ENCODE peak calls at places on chromosomes 16 and 17, in seven cellular contexts. I is lower lobe of right lung, Z is right atrium auricular region, X is PC-3, W is pancreas, M is thoracic aorta, T is neuronal stem cell. N is an unnamed sample.
A peak's percentile ranks its signal among the peaks of the same experiment; 100 is the strongest.

GRCh38 chr17:80082403-80083135 is 18.8 kb upstream of the GAA start:
- DNase-seq in I (no peak), Z (peak; percentile 74), X (peak; percentile 91), T (peak; percentile 73), W (peak; percentile 76), M (no peak), N (peak; percentile 50)

GRCh38 chr17:30164531-30164930 is 47.9 kb downstream of the NSRP1 start:
- DNase-seq in Z (no peak), X (no peak), I (no peak), M (no peak), W (no peak), T (no peak), N (no peak)

GRCh38 chr17:30443721-30444120 is 33.5 kb upstream of the GOSR1 start:
- DNase-seq in X (no peak), M (no peak), W (no peak), I (no peak), T (no peak), Z (no peak), N (no peak)

GRCh38 chr16:68563631-68564366 is 24.7 kb downstream of the ZFP90 start:
- DNase-seq in T (no peak), X (no peak), Z (no peak), W (no peak), I (no peak), M (no peak), N (no peak)

GRCh38 chr17:57810740-57811632 is 38.9 kb downstream of the MRPS23 start:
- DNase-seq in W (peak; percentile 22), Z (no peak), X (no peak), I (no peak), T (no peak), M (no peak), N (peak; percentile 11)

GRCh38 chr16:68309798-68310197 is 948 bp downstream of the SLC7A6OS start:
- DNase-seq in W (no peak), Z (no peak), X (no peak), T (no peak), M (no peak), I (no peak), N (no peak)

GRCh38 chr16:68031951-68032350 is 8.9 kb downstream of the DUS2 start:
- DNase-seq in Z (no peak), M (no peak), T (no peak), W (no peak), I (no peak), X (peak; percentile 36), N (peak; percentile 11)

GRCh38 chr17:48037036-48037881 is at the start of gene COPZ2:
- DNase-seq in T (no peak), M (peak; percentile 32), Z (peak; percentile 78), I (peak; percentile 81), X (no peak), W (peak; percentile 68), N (no peak)

GRCh38 chr17:3658784-3659449 is 9.5 kb downstream of the TAX1BP3 start:
- DNase-seq in T (no peak), W (no peak), I (no peak), X (no peak), M (no peak), Z (no peak), N (no peak)

GRCh38 chr16:9363520-9363919 is 272.1 kb downstream of the HAPSTR1 start:
- DNase-seq in I (no peak), Z (peak; percentile 13), W (no peak), X (no peak), T (no peak), M (no peak), N (no peak)

GRCh38 chr16:9360075-9360474 is 268.6 kb downstream of the HAPSTR1 start:
- DNase-seq in M (no peak), W (peak; percentile 37), X (no peak), Z (no peak), T (no peak), I (no peak), N (no peak)

GRCh38 chr16:9366048-9366969 is 274.9 kb downstream of the HAPSTR1 start:
- DNase-seq in I (no peak), Z (peak; percentile 47), T (no peak), W (peak; percentile 31), M (no peak), X (no peak), N (no peak)

GRCh38 chr16:9362050-9362449 is 270.6 kb downstream of the HAPSTR1 start:
- DNase-seq in T (no peak), W (no peak), I (no peak), X (no peak), M (no peak), Z (peak; percentile 43), N (no peak)

GRCh38 chr16:9364721-9365693 is 273.6 kb downstream of the HAPSTR1 start:
- DNase-seq in T (no peak), Z (peak; percentile 87), I (peak; percentile 51), X (no peak), W (peak; percentile 94), M (peak; percentile 54), N (no peak)
- H3K27ac ChIP-seq in T (no peak overlapping the region), Z (peak overlapping the region; percentile 73), I (no peak overlapping the region), X (no peak overlapping the region), W (peak overlapping the region; percentile 83), M (peak overlapping the region; percentile 57), N (no peak overlapping the region)

GRCh38 chr17:45936610-45937009 is 42.3 kb downstream of the MAPT start:
- DNase-seq in W (no peak), I (no peak), T (no peak), Z (no peak), M (no peak), X (no peak), N (no peak)

GRCh38 chr17:45935197-45935709 is 40.9 kb downstream of the MAPT start:
- DNase-seq in W (no peak), X (no peak), M (no peak), T (no peak), Z (no peak), I (no peak), N (no peak)

GRCh38 chr17:45935710-45936509 is 41.6 kb downstream of the MAPT start:
- DNase-seq in Z (no peak), X (no peak), W (no peak), T (no peak), M (no peak), I (no peak), N (no peak)

GRCh38 chr17:45931677-45932076 is 37.3 kb downstream of the MAPT start:
- DNase-seq in M (no peak), X (no peak), W (no peak), Z (no peak), I (no peak), T (no peak), N (no peak)

DNA sequence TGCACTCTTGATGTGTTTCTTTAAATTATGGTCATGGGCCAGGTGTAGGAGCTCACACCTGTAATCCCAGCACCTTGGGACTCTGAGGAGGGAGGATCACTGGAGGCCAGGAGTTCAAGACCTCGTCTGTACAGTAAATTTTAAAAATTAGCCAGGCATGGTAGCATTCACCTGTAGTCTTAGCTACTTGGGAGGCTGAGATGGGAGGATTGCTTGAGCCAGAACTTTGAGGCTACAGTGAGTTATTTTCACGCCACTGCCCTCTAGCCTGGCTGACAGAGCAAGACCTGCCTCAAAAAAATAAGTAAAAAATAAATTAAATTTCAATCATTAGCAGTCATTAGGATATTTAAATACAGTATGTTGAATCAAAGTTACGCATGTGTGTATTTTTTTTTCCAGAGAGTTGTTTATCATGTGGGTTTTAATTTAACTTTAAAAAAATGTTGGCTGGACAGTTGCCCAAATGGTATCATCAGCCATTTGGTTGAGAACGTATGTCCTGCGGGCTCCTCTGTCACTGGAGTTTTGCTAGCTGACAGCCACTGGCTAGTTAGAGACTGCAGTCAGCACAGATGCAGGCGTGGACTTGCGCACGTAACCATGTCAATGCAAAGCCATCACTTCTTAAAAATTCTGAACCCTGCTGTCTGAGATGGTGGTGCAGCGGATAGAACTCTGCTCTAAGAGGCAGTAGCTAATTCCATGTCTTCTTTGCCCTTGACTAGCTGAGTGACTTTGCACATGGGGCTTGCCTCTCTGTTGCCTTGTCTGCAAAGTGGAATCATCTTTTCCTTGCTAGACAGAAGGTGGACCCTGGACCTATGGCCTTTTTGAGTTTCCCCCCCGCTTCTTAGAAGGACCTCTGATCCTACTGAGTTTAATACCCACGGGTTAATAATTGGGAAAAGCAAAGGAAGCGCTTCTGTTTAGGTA is 40.0 kb downstream of the MAPT start:
- DNase-seq in I (no peak), Z (no peak), W (no peak), T (no peak), X (no peak), M (no peak), N (no peak)
- H3K4me3 ChIP-seq in I (no peak overlapping the region), Z (no peak overlapping the region), W (no peak overlapping the region), T (no peak overlapping the region), X (no peak overlapping the region), M (no peak overlapping the region), N (no peak overlapping the region)

GRCh38 chr16:70678121-70678897 is 7.5 kb downstream of the MTSS2 start:
- DNase-seq in Z (no peak), W (no peak), M (no peak), T (no peak), I (peak; percentile 41), X (no peak), N (no peak)

GRCh38 chr16:70680495-70681381 is 5.1 kb downstream of the MTSS2 start:
- DNase-seq in M (no peak), I (no peak), T (no peak), Z (no peak), W (no peak), X (no peak), N (no peak)

GRCh38 chr16:70679653-70680494 is 6.0 kb downstream of the MTSS2 start:
- DNase-seq in T (no peak), Z (no peak), I (peak; percentile 40), M (no peak), W (no peak), X (no peak), N (no peak)

GRCh38 chr16:70677499-70678120 is 8.2 kb downstream of the MTSS2 start:
- DNase-seq in T (no peak), X (no peak), I (no peak), Z (no peak), M (no peak), W (no peak), N (no peak)

GRCh38 chr16:70678898-70679652 is 6.8 kb downstream of the MTSS2 start:
- DNase-seq in M (no peak), I (no peak), Z (no peak), T (no peak), X (no peak), W (no peak), N (no peak)
- H3K36me3 ChIP-seq in M (peaks cover 48% of the 10 kb centered on the region), I (peaks cover 64% of the 10 kb centered on the region), Z (peaks cover 57% of the 10 kb centered on the region), T (peaks cover 78% of the 10 kb centered on the region), X (no peaks in the 10 kb centered on the region), W (peaks cover 4% of the 10 kb centered on the region), N (peaks cover 17% of the 10 kb centered on the region)

GRCh38 chr17:38898291-38898679 is 27.1 kb upstream of the LASP1NB start:
- DNase-seq in I (no peak), T (no peak), Z (no peak), W (no peak), M (no peak), X (no peak), N (no peak)

GRCh38 chr17:38898812-38899348 is 26.5 kb upstream of the LASP1NB start:
- DNase-seq in W (no peak), X (peak; percentile 7), T (no peak), Z (no peak), I (peak; percentile 70), M (no peak), N (no peak)

GRCh38 chr17:38896373-38896954 is 26.6 kb downstream of the LASP1 start:
- DNase-seq in X (no peak), Z (no peak), W (no peak), I (no peak), M (no peak), T (no peak), N (no peak)

GRCh38 chr17:38897176-38897575 is 27.3 kb downstream of the LASP1 start:
- DNase-seq in I (no peak), M (no peak), X (no peak), Z (peak; percentile 73), T (no peak), W (no peak), N (no peak)

GRCh38 chr17:38897671-38898290 is 27.6 kb upstream of the LASP1NB start:
- DNase-seq in W (no peak), I (no peak), Z (no peak), T (no peak), M (no peak), X (no peak), N (no peak)
- H3K27ac ChIP-seq in W (peak overlapping the region; percentile 17), I (peak overlapping the region; percentile 78), Z (peak overlapping the region; percentile 68), T (no peak overlapping the region), M (peak overlapping the region; percentile 73), X (peak overlapping the region; percentile 64), N (no peak overlapping the region)

N was measured in brain microvascular endothelial cell.